ENCODE peak calls at places on chromosome 7, in five cellular contexts. I is T-cell; W is stimulated activated naive CD4-positive, alpha-beta T cell; T is HFFc6; S is tibial artery. Q is an unnamed sample.

GRCh38 chr7:79922894-79923293 is 211.7 kb upstream of the GNAI1 start:
- DNase-seq in S (no peak), I (no peak), T (no peak), W (no peak), Q (no peak)

GRCh38 chr7:44147026-44147881 is 6.1 kb upstream of the MYL7 start:
- DNase-seq in W (no peak), I (no peak), T (no peak), S (peak), Q (no peak)

GRCh38 chr7:127980901-127981300 is 50.3 kb downstream of the LRRC4 start:
- DNase-seq in W (no peak), I (no peak), S (no peak), T (no peak), Q (no peak)

GRCh38 chr7:11266101-11266500 is 292.4 kb downstream of the PHF14 start:
- DNase-seq in S (no peak), I (no peak), T (no peak), W (no peak), Q (no peak)

GRCh38 chr7:137967143-137968018 is 34.5 kb downstream of the CREB3L2 start:
- DNase-seq in S (no peak), T (no peak), I (no peak), W (no peak), Q (no peak)

GRCh38 chr7:23230586-23231195 is 15.9 kb upstream of the GPNMB start:
- DNase-seq in I (no peak), T (no peak), S (no peak), W (no peak), Q (no peak)

GRCh38 chr7:145845345-145845744 is 271.3 kb upstream of the CNTNAP2 start:
- DNase-seq in I (no peak), T (no peak), S (no peak), W (no peak), Q (no peak)

GRCh38 chr7:114173170-114173569 is 241.4 kb upstream of the FOXP2 start:
- DNase-seq in T (no peak), S (no peak), W (no peak), I (no peak), Q (no peak)

GRCh38 chr7:116052006-116052405 is 21.4 kb upstream of the TFEC start:
- DNase-seq in W (no peak), T (no peak), I (no peak), S (no peak), Q (no peak)

GRCh38 chr7:105325225-105325904 is 63.4 kb downstream of the SRPK2 start:
- DNase-seq in I (no peak), T (no peak), S (no peak), W (no peak), Q (no peak)

GRCh38 chr7:158949359-158949758 is 93.0 kb downstream of the DYNC2I1 start:
- DNase-seq in S (no peak), I (no peak), T (no peak), W (no peak), Q (no peak)

GRCh38 chr7:96870201-96870600 is 135.2 kb upstream of the DLX6 start:
- DNase-seq in W (no peak), S (no peak), I (no peak), T (no peak), Q (no peak)

GRCh38 chr7:157281221-157281998 is 55.4 kb upstream of the DNAJB6 start:
- DNase-seq in W (no peak), I (no peak), T (no peak), S (no peak), Q (no peak)

GRCh38 chr7:76196786-76197185 is 4.9 kb upstream of the SRRM3 start:
- DNase-seq in I (no peak), S (no peak), T (no peak), W (no peak), Q (no peak)

GRCh38 chr7:44307905-44308740 is 17.3 kb downstream of the CAMK2B start:
- DNase-seq in W (no peak), I (no peak), S (peak), T (no peak), Q (no peak)

GRCh38 chr7:154794147-154794780 is 208.7 kb downstream of the PAXIP1 start:
- DNase-seq in S (no peak), I (no peak), T (no peak), W (no peak), Q (no peak)